ENCODE peak calls at places on chromosomes 13 and 19, in five cellular contexts. L is mammary epithelial cell, A is upper lobe of right lung, O is MM.1S, Z is cardiac fibroblast. M is an unnamed sample.

GRCh38 chr13:20069956-20070355 is 90.9 kb downstream of the GJA3 start:
- DNase-seq in L (no peak), A (no peak), Z (no peak), O (no peak), M (no peak)

GRCh38 chr19:49327878-49328544 is 3.0 kb upstream of the SLC6A16 start:
- DNase-seq in A (peak), L (no peak), Z (peak), O (peak), M (no peak)

GRCh38 chr13:21735621-21736401 is 64.9 kb downstream of the FGF9 start:
- DNase-seq in Z (no peak), A (no peak), O (no peak), L (no peak), M (no peak)

GRCh38 chr13:101700598-101700997 is 248.1 kb downstream of the ITGBL1 start:
- DNase-seq in L (no peak), O (no peak), Z (peak), A (no peak), M (no peak)

GRCh38 chr19:8352134-8352827 is 9.2 kb upstream of the KANK3 start:
- DNase-seq in L (no peak), A (no peak), O (no peak), Z (peak), M (no peak)

GRCh38 chr19:51489113-51489512 is 10.8 kb downstream of the CEACAM18 start:
- DNase-seq in L (no peak), Z (no peak), O (no peak), A (no peak), M (no peak)

GRCh38 chr13:98981596-98982195 is 3.8 kb upstream of the DOCK9 start:
- DNase-seq in O (peak), L (no peak), A (no peak), Z (no peak), M (peak)

GRCh38 chr19:2110822-2111221 is 14.1 kb downstream of the IZUMO4 start:
- DNase-seq in O (no peak), Z (no peak), L (no peak), A (no peak), M (no peak)

GRCh38 chr19:14582894-14583340 is at the start of gene CLEC17A:
- DNase-seq in Z (no peak), L (no peak), O (no peak), A (no peak), M (peak)

GRCh38 chr19:44570984-44571684 is 41.7 kb upstream of the CEACAM20 start:
- DNase-seq in A (no peak), Z (peak), O (peak), L (peak), M (no peak)

GRCh38 chr13:114124921-114125320 is 7.5 kb downstream of the RASA3 start:
- DNase-seq in Z (peak), A (no peak), L (peak), O (no peak), M (no peak)

GRCh38 chr13:47033216-47033615 is 136.4 kb upstream of the HTR2A start:
- DNase-seq in Z (peak), A (no peak), O (no peak), L (peak), M (no peak)

GRCh38 chr19:8531470-8531869 is 17.5 kb upstream of the ZNF414 start:
- DNase-seq in Z (no peak), L (no peak), A (no peak), O (no peak), M (no peak)

GRCh38 chr19:17341386-17341785 is 4.0 kb downstream of the GTPBP3 start:
- DNase-seq in O (no peak), L (no peak), A (no peak), Z (no peak), M (no peak)

GRCh38 chr19:9467161-9467560 is 31.3 kb downstream of the ZNF560 start:
- DNase-seq in A (no peak), Z (no peak), L (no peak), O (no peak), M (no peak)

GRCh38 chr19:9801976-9802375 is 16.9 kb downstream of the FBXL12 start:
- DNase-seq in L (no peak), Z (no peak), O (no peak), A (no peak), M (no peak)

GRCh38 chr13:98004107-98004506 is 50.6 kb downstream of the IPO5 start:
- DNase-seq in A (no peak), O (no peak), L (no peak), Z (peak), M (no peak)

GRCh38 chr13:26749285-26749684 is 11.3 kb downstream of the GPR12 start:
- DNase-seq in O (no peak), A (no peak), Z (no peak), L (no peak), M (no peak)

GRCh38 chr13:61728468-61728867 is 312.8 kb upstream of the PCDH20 start:
- DNase-seq in A (no peak), L (no peak), Z (peak), O (no peak), M (no peak)

GRCh38 chr13:100175803-100176182 is 86.9 kb downstream of the PCCA start:
- DNase-seq in O (no peak), L (no peak), Z (no peak), A (no peak), M (no peak)
- H3K4me3 ChIP-seq in O (no peak), L (no peak), Z (no peak), A (no peak), M (no peak)

GRCh38 chr19:58499021-58499927 is 12.5 kb downstream of the SLC27A5 start:
- DNase-seq in Z (peak), L (peak), O (peak), A (peak), M (peak)
- TF ChIP-seq CTCF in Z (peak), L (peak), O (no peak), A (peak), M (peak)

GRCh38 chr19:55676889-55677505 is 2.0 kb downstream of the EPN1 start:
- DNase-seq in A (no peak), Z (no peak), O (no peak), L (no peak), M (no peak)
- H3K4me3 ChIP-seq in A (peak), Z (no peak), O (peak), L (peak), M (peak)

DNA sequence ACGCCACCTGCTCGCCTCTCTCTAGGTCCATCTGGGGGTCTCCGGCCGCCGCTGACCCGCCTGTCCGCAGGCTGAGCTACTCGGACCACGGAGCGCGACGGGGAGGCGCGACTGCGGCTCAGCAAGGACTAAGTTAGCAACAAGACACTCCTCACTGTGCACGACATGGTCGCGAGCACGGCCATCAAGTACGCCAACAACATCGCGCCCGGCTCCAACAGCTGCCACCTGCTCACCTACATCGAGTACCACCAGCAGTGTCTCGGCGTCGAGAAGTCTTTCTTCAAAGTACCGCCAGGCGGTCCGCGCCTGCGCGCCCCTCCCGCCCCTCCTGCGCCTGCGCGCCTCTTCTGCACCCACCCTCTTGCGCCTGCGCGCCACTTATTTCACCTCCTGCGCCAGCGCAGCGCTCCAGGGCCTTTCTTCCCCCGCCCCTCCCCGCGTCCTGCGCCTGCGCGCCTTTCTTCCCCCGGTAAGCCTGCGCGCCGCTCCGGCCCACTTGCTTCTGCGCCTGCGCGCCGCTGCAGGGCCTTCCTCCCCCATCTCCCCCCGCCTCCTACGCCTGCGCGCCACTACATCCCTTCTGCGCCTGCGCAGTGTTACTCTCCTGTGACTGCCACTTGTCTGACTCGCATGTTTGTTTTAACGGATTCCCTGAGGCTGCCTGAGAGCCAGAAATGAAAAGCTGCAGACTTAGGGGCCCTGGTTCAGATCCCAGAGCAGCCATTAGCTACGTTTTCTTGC is 63.9 kb downstream of the ACSBG2 start:
- DNase-seq in O (peak), Z (peak), L (peak), A (peak), M (peak)
- TF ChIP-seq CTCF in O (peak), Z (peak), L (peak), A (peak), M (peak)

GRCh38 chr19:55157064-55157908 is at the start of gene TNNI3:
- DNase-seq in L (no peak), O (no peak), A (no peak), Z (no peak), M (no peak)
- H3K4me3 ChIP-seq in L (no peak), O (no peak), A (no peak), Z (peak), M (no peak)

GRCh38 chr19:35555301-35556005 is 8.0 kb downstream of the ATP4A start:
- DNase-seq in O (no peak), A (no peak), L (peak), Z (peak), M (no peak)
- TF ChIP-seq CTCF in O (peak), A (peak), L (peak), Z (peak), M (peak)

DNA sequence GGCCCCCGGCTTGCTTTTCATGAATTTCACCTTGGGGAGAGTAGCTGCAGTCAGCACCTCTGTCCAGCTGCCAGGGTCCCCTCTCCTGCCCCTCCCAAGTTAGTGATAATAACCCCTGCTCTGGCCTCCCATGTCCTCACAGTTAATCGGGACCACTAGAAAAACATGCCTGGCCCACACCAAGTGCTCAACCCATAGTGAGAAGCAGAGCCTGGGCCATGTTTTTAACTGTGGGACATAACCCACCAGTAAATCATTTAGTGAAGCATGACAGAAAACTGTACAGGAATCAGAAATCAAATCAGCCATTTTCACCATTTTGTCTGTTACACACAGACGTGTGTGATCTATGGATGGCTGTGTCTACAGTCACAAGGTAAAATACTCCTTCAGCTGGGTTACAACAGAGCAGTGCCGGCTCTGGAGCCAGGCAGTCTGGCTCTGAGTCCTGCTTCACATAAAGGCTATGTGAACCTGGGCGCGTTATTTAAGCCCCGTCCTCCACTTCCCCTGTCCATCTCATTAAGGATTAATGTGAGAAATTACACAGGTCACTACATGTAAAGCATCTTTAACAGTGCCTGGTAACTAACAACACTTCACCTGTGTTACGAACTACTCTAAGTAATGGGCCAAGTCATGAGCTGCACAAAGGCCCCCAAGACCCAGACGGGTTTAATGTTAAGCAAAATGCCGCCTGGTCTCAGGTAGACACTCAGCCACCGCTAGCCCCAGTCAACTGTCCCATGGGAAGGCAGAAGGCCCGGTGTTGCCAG is 7.6 kb upstream of the ECH1 start:
- DNase-seq in O (no peak), A (no peak), L (peak), Z (no peak), M (no peak)
- H3K4me3 ChIP-seq in O (no peak), A (no peak), L (no peak), Z (no peak), M (no peak)

DNA sequence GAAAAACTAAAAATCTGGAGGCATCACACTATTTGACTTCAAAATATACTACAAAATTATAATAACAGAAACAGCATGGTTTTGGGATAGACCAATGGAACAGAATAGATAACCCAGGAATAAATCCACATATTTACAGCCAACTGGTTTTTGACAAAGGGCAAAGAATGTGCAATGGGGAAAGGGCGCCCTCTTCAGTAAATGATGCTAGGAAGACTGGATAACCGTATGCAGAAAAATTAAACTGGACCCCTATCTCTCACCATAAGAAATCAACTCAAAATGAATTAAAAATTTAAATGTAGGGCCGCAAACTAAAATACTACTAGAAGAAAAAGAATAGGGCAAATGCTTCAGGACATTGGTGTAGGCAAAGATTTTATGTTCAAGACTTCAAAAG is 440.5 kb upstream of the SGCG start:
- DNase-seq in L (no peak), Z (no peak), O (no peak), A (no peak), M (no peak)
- TF ChIP-seq CTCF in L (no peak), Z (no peak), O (peak), A (peak), M (no peak)